ENCODE peak calls at places on chromosome 15, in five cellular contexts. L is lower lobe of right lung; D is dorsolateral prefrontal cortex; F is CD8-positive, alpha-beta T cell; C is GM12878. X is an unnamed sample.

GRCh38 chr15:98903377-98904018 is 104.1 kb downstream of the PGPEP1L start:
- DNase-seq in L (no peak), D (no peak), F (no peak), C (no peak), X (no peak)

GRCh38 chr15:80645494-80646065 is 49.5 kb upstream of the ABHD17C start:
- DNase-seq in L (no peak), D (no peak), F (no peak), C (no peak), X (no peak)

GRCh38 chr15:65460948-65461347 is 38.2 kb upstream of the IGDCC4 start:
- DNase-seq in L (no peak), D (no peak), F (no peak), C (no peak), X (no peak)

GRCh38 chr15:95129589-95129988 is 898.2 kb downstream of the MCTP2 start:
- DNase-seq in L (peak; percentile 26), D (no peak), F (no peak), C (no peak), X (no peak)

GRCh38 chr15:87752250-87752951 is 504.1 kb downstream of the NTRK3 start:
- DNase-seq in L (no peak), D (no peak), F (no peak), C (no peak), X (no peak)

GRCh38 chr15:88385078-88385700 is 82.0 kb downstream of the MRPL46 start:
- DNase-seq in L (no peak), D (no peak), F (no peak), C (no peak), X (no peak)

GRCh38 chr15:33341943-33342342 is 31.2 kb downstream of the RYR3 start:
- DNase-seq in L (no peak), D (no peak), F (no peak), C (no peak), X (no peak)

GRCh38 chr15:92288755-92289154 is 104.9 kb upstream of the ST8SIA2 start:
- DNase-seq in L (no peak), D (no peak), F (no peak), C (peak; percentile 2), X (no peak)

GRCh38 chr15:59879506-59879905 is 124.6 kb upstream of the FOXB1 start:
- DNase-seq in L (no peak), D (no peak), F (no peak), C (no peak), X (peak; percentile 5)

GRCh38 chr15:62021991-62022600 is 38.2 kb downstream of the VPS13C start:
- DNase-seq in L (no peak), D (no peak), F (no peak), C (no peak), X (no peak)
- TF ChIP-seq CTCF in L (no peak), D (no peak), F (no peak), C (no peak), X (peak; percentile 38)

DNA sequence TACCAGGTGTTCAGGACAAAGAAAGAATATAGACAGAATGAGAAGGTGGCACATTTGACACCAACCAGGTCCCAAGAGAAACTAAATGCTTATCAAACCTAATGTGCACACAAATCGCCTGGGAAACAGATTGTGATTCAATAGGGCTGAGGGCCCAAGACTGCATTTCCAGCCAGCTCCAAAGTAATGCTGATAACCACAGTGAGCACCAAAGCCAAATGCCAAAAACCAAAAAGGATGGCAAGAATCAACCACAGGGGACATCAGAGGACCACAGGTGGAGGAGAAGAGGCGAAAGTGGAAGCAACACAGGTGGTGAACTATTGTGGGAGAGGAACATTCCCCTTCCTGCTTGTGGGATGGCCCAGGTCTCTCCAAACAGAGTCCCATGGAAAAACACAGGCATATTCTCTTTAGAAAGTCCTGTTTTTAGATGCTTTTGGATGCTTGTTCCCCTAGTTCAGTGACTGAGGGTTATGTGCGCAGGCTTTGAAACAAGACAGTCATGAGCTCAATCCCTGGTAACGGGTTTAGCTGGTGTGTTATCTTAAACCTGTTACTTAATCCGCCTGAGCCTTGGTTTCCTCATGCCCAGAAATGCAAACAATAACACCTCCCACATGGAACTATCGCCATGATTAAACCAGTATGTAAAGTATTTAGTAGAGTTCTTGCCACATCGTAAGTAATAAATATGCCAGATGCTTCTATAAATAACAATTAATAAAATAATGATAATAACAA is 241.7 kb downstream of the ATP8B4 start:
- DNase-seq in L (no peak), D (no peak), F (no peak), C (no peak), X (no peak)
- TF ChIP-seq CTCF in L (no peak), D (no peak), F (no peak), C (no peak), X (no peak)

DNA sequence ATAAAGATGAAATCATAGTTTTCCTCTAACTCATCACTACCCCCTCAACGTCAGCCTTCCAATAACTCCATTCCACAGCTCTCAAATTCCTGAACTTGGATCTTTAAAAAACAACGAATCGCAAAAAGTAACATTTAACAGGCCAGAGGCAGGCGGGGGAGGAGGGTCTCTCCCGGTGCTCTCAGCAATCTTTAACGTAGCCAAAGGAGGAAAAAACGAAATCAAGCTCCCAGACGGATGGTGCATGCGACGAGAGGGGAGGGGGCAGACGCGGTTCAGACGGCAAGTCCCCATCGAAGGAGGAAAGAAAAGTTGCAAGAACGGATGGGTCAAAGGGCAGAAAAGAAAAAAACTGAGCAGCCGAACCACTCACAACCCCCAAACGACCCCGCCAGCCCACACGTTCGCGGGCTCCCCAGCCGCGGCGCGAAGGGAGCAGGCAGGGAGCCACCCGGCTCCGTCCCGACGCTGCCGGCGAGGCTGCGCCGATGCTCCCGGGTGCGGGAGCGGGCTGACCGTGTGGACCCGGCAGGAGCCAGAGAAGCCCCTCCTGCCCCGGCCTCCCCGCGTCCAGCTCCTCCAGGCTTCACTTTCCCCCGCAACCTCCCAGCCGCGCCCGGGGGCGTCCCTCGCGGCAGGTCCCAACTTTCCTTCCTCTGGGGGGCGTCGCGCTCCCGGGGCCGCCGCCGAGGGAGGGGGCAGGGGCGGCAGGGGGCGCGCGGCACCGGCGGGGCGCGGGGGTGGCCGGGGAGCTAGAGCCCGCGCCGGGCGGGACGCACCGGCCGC is 661 bp downstream of the PEAK1 start:
- DNase-seq in L (peak; percentile 52), D (no peak), F (no peak), C (no peak), X (peak; percentile 85)
- TF ChIP-seq CTCF in L (peak; percentile 31), D (peak; percentile 13), F (no peak), C (peak; percentile 39), X (peak; percentile 37)

DNA sequence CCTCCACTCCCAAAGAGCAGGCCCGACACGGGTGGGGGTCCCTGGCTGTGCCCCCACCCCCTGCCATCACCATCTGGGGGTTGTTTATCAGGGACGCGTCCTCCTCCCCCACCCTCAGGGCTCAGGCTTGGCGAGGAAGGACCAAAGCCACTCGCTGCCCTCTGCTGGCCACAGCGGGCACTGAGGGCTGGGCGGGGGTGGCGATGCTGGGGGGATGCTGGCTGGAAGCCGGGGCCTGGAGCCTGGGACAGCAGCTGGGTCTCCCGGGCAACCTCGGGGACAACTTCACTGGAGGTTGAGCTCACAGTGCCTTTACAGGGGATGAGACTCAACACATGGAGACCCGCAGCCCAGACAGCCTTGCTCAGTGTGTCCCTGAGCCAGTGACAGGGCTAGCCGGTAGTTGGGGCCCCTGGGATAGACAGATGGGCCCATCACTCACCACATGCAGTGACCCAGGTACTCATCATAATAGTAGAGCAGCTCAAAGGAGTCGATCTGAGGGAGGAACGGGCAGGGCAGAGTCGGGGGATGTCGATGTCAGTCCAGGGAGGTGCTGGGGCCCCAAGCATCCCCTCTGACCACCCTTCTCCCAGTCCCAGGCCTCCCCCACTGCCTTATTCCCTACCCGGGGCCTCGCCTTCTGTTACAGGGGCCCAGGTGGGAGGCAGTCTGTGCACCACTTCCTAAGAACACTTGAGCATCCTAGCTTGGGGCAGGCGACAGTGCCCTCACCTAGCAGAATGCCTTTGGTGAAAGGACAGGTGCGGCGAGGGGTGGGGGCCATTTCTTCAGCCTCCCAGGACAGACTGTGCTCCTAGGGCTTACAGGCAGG is 5.9 kb upstream of the CALML4 start:
- DNase-seq in L (peak; percentile 71), D (peak; percentile 80), F (peak; percentile 38), C (no peak), X (peak; percentile 90)
- TF ChIP-seq CTCF in L (peak; percentile 88), D (peak; percentile 91), F (peak; percentile 52), C (peak; percentile 59), X (peak; percentile 88)

GRCh38 chr15:101280007-101280406 is 2.7 kb upstream of the SELENOS start:
- DNase-seq in L (no peak), D (no peak), F (no peak), C (no peak), X (no peak)

GRCh38 chr15:101275018-101275417 is 2.3 kb downstream of the SELENOS start:
- DNase-seq in L (no peak), D (no peak), F (no peak), C (peak; percentile 57), X (no peak)

GRCh38 chr15:101276501-101277037 is 716 bp downstream of the SELENOS start:
- DNase-seq in L (no peak), D (no peak), F (no peak), C (no peak), X (no peak)

GRCh38 chr15:101277943-101278564 is 769 bp upstream of the SELENOS start:
- DNase-seq in L (no peak), D (no peak), F (no peak), C (no peak), X (no peak)

DNA sequence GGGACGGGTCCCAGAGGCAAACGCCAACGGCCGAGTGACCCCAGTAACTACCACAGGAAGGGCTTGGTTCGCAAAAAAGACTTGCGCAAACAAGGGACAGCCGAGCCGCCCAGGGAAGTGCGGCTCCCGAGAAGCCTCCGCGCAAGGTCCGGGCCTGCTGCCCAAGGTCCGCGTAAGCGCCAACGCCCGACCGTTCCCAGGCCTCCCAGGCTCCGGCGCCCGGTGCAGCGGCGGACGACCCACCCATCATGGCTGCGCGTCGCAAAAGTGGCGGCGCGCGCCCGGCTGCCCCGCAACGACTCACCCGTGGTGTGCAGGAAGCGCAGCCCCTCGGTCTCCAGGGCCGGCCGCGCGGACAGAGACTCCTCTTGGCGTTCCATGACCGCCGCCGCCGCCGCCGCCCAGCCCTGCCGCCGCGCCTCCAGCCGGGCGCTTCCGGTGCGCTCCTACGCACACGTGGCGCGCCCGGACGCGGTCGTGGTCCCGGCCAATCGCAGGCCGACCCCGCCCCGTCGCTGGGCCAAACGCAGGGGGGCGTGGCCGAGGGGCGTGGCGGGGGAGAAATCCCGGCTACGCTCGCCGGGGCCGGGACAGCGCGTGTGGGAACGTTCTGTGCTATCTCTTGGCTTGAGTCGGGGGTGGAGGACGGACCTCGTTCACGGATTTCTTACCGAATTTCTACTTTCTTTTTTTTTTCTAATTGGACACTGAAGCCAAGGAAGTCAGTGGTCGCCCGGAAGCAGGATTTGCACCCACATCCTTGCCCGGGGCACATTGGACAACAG is at the start of gene SELENOS:
- DNase-seq in L (peak; percentile 94), D (peak; percentile 80), F (peak; percentile 85), C (no peak), X (peak; percentile 96)
- TF ChIP-seq CTCF in L (no peak), D (no peak), F (no peak), C (no peak), X (no peak)

GRCh38 chr15:46309914-46310313 is 675.1 kb downstream of the SQOR start:
- DNase-seq in L (no peak), D (no peak), F (no peak), C (no peak), X (no peak)

GRCh38 chr15:46304320-46304719 is 669.5 kb downstream of the SQOR start:
- DNase-seq in L (no peak), D (no peak), F (no peak), C (no peak), X (no peak)
- TF ChIP-seq CTCF in L (no peak), D (no peak), F (no peak), C (no peak), X (peak; percentile 29)

GRCh38 chr15:44532689-44533088 is 4.3 kb upstream of the EIF3J start:
- DNase-seq in L (no peak), D (no peak), F (no peak), C (no peak), X (no peak)
- TF ChIP-seq CTCF in L (no peak), D (no peak), F (no peak), C (no peak), X (no peak)